ENCODE peak calls at places on chromosomes 3 and 15, in seven cellular contexts. E is CD8-positive, alpha-beta T cell; W is lower lobe of right lung; N is tibial nerve; U is neural progenitor cell; I is psoas muscle; X is prostate gland. J is an unnamed sample.

GRCh38 chr15:94692697-94693096 is 461.3 kb downstream of the MCTP2 start:
- DNase-seq in E (no peak), W (no peak), N (no peak), U (no peak), I (no peak), X (no peak), J (no peak)

GRCh38 chr15:51889486-51889885 is 60.0 kb downstream of the TMOD3 start:
- DNase-seq in E (no peak), W (no peak), N (no peak), U (no peak), I (no peak), X (no peak), J (no peak)

GRCh38 chr3:58536501-58537411 is at the start of gene ACOX2:
- DNase-seq in E (no peak), W (peak; percentile 83), N (peak; percentile 67), U (no peak), I (peak; percentile 67), X (peak; percentile 32), J (peak; percentile 69)

GRCh38 chr3:165513715-165514711 is 317.8 kb upstream of the SLITRK3 start:
- DNase-seq in E (no peak), W (no peak), N (no peak), U (no peak), I (no peak), X (no peak), J (no peak)

GRCh38 chr15:31341036-31341435 is 14.4 kb downstream of the KLF13 start:
- DNase-seq in E (no peak), W (no peak), N (no peak), U (no peak), I (no peak), X (no peak), J (no peak)

GRCh38 chr3:58724376-58724775 is 57.8 kb upstream of the FAM3D start:
- DNase-seq in E (no peak), W (no peak), N (no peak), U (no peak), I (no peak), X (no peak), J (no peak)

GRCh38 chr3:160763073-160763472 is 7.0 kb downstream of the PPM1L start:
- DNase-seq in E (no peak), W (no peak), N (no peak), U (no peak), I (no peak), X (no peak), J (no peak)

GRCh38 chr3:15630646-15631350 is 29.3 kb downstream of the BTD start:
- DNase-seq in E (no peak), W (no peak), N (no peak), U (no peak), I (no peak), X (no peak), J (no peak)

GRCh38 chr15:58378241-58379085 is 53.3 kb upstream of the LIPC start:
- DNase-seq in E (no peak), W (no peak), N (no peak), U (no peak), I (no peak), X (no peak), J (no peak)

GRCh38 chr3:49723301-49723630 is 485 bp downstream of the GMPPB start:
- DNase-seq in E (peak; percentile 52), W (peak; percentile 84), N (no peak), U (peak; percentile 58), I (peak; percentile 68), X (peak; percentile 72), J (peak; percentile 88)

GRCh38 chr3:168973897-168974296 is 689.6 kb downstream of the MECOM start:
- DNase-seq in E (no peak), W (no peak), N (no peak), U (no peak), I (no peak), X (no peak), J (no peak)

GRCh38 chr3:59777559-59778178 is 727.8 kb upstream of the CFAP20DC start:
- DNase-seq in E (no peak), W (no peak), N (no peak), U (no peak), I (no peak), X (no peak), J (no peak)

GRCh38 chr3:123369085-123369484 is 79.8 kb downstream of the ADCY5 start:
- DNase-seq in E (no peak), W (no peak), N (no peak), U (no peak), I (no peak), X (no peak), J (no peak)

GRCh38 chr3:182794806-182795369 is 1.6 kb downstream of the ATP11B start:
- DNase-seq in E (no peak), W (no peak), N (no peak), U (no peak), I (no peak), X (no peak), J (no peak)

GRCh38 chr3:124701687-124702086 is 28.6 kb upstream of the UMPS start:
- DNase-seq in E (no peak), W (no peak), N (no peak), U (no peak), I (no peak), X (no peak), J (no peak)

GRCh38 chr15:60091150-60091549 is 87.0 kb downstream of the FOXB1 start:
- DNase-seq in E (no peak), W (peak; percentile 64), N (peak; percentile 10), U (no peak), I (no peak), X (no peak), J (no peak)

GRCh38 chr3:169295126-169295525 is 368.4 kb downstream of the MECOM start:
- DNase-seq in E (no peak), W (no peak), N (no peak), U (no peak), I (no peak), X (no peak), J (peak; percentile 63)

GRCh38 chr15:39399600-39399999 is 181.3 kb upstream of the THBS1 start:
- DNase-seq in E (no peak), W (no peak), N (no peak), U (no peak), I (no peak), X (no peak), J (no peak)

GRCh38 chr3:11567516-11568467 is 75.9 kb downstream of the VGLL4 start:
- DNase-seq in E (no peak), W (no peak), N (no peak), U (no peak), I (peak; percentile 85), X (no peak), J (no peak)

DNA sequence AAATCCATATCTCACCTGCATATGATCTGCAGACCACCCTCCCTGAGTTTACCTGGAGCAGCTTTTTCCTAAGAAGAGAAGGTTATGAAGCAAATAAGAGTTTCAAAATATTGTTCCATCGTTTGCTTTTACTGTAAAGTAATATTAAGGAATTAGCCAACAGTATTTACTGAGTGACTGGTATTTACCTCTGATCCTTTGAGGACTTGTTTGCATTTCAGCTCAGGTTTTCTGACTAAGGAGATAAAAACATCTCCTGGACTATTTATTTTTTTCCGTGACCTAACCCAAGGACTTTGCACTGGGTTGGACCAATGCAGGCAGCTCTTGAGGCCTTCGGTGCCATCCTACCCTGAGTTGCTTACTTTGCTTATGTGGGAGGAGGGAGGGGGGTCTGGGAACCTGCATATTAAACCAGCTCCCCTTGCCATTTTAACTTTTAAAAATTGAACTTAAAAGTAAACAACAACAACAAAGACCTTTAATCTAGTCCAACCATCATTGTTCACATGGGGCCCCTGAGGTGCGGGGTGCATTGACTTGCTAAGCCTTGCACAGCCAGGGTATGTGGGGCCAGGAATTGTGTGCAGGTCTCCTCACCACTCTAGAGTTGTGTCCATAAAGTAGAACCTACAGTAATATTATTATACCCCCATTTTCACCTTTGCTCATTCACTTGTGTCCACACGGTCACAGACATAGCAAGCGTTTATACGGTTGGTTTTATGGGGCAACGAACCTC is 39.3 kb downstream of the TRAK1 start:
- DNase-seq in E (no peak), W (no peak), N (no peak), U (no peak), I (no peak), X (no peak), J (no peak)
- H3K4me1 ChIP-seq in E (no peaks in the 10 kb centered on the region), W (peaks cover 8% of the 10 kb centered on the region), N (no peaks in the 10 kb centered on the region), U (no peaks in the 10 kb centered on the region), I (peaks cover 17% of the 10 kb centered on the region), X (peaks cover 3% of the 10 kb centered on the region), J (peaks cover 13% of the 10 kb centered on the region)

GRCh38 chr15:43871835-43872234 is 45.0 kb downstream of the WDR76 start:
- DNase-seq in E (no peak), W (no peak), N (no peak), U (no peak), I (no peak), X (no peak), J (no peak)
- H3K36me3 ChIP-seq in E (peaks cover 4% of the 10 kb centered on the region), W (peaks cover under 1% of the 10 kb centered on the region), N (no peaks in the 10 kb centered on the region), U (no peaks in the 10 kb centered on the region), I (no peaks in the 10 kb centered on the region), X (no peaks in the 10 kb centered on the region), J (no peaks in the 10 kb centered on the region)

DNA sequence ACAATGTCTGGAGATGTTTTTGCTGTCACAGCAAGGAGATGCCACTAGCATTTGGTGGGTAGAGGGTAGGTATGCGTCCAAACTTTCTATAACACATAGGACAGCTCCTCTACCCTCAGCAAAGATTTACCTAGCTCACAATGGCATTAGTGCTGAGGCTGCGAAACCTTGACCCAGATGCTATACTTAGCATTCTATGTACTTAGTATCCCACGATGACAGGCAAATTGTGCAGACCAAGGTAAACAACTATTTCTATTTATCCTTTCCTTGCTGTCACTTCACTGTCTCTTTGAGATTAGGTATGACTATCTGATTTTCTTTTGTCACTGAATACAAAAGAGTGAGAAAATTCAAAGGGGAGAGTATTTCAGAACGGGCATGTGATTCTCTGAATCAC is 265.2 kb upstream of the ZNF385D start:
- DNase-seq in E (no peak), W (no peak), N (no peak), U (no peak), I (no peak), X (no peak), J (no peak)
- TF ChIP-seq CTCF in E (no peak), W (no peak), N (no peak), U (no peak), I (no peak), X (no peak), J (no peak)

GRCh38 chr15:70265466-70265978 is 167.8 kb upstream of the TLE3 start:
- DNase-seq in E (no peak), W (no peak), N (no peak), U (no peak), I (no peak), X (no peak), J (peak; percentile 26)

GRCh38 chr15:70262591-70263274 is 165.0 kb upstream of the TLE3 start:
- DNase-seq in E (no peak), W (no peak), N (no peak), U (no peak), I (no peak), X (no peak), J (no peak)

GRCh38 chr15:70264738-70265465 is 167.2 kb upstream of the TLE3 start:
- DNase-seq in E (no peak), W (no peak), N (no peak), U (no peak), I (no peak), X (no peak), J (peak; percentile 26)

GRCh38 chr15:70262171-70262570 is 164.5 kb upstream of the TLE3 start:
- DNase-seq in E (no peak), W (no peak), N (no peak), U (no peak), I (no peak), X (no peak), J (no peak)

DNA sequence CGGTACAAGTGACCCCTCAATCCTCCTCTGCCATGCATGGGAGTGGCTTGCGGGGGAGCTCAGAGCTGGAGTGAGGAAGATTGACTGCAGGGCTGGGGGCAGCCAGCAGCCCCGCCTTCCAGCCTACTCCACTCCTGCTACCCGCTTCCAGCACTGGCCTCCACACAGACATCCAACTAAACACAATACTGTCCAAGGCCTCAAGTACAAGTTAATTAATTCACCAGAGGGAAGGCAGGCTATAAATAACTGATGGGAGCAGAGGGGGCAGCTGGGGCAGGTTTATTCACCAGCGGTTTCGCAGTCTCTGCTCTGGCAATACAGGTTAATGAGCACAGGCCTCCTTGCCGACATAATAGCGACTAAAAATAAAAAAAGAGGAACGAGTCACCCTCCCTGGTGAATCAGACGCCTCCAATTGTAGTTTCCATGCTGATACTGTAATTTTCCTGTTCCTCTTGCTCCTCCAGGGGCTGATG is 166.3 kb upstream of the TLE3 start:
- DNase-seq in E (no peak), W (no peak), N (no peak), U (peak; percentile 68), I (no peak), X (no peak), J (peak; percentile 21)
- H3K4me1 ChIP-seq in E (peaks cover 36% of the 10 kb centered on the region), W (peaks cover 64% of the 10 kb centered on the region), N (peaks cover 47% of the 10 kb centered on the region), U (peaks cover 29% of the 10 kb centered on the region), I (peaks cover 7% of the 10 kb centered on the region), X (no peaks in the 10 kb centered on the region), J (peaks cover 4% of the 10 kb centered on the region)

J was measured in mucosa of descending colon.